ENCODE peak calls at places on chromosomes 11 and 22, in four cellular contexts. L, Y, X and K are unnamed samples.

GRCh38 chr11:40186401-40187091 is 1272.9 kb downstream of the LRRC4C start:
- DNase-seq in L (no peak), Y (peak), X (no peak), K (no peak)

GRCh38 chr11:109371444-109372176 is 50.4 kb upstream of the C11orf87 start:
- DNase-seq in L (no peak), Y (no peak), X (no peak), K (no peak)

GRCh38 chr11:127056338-127056971 is 55.9 kb upstream of the KIRREL3 start:
- DNase-seq in L (peak), Y (no peak), X (no peak), K (no peak)

GRCh38 chr11:120712862-120713770 is 201.6 kb downstream of the GRIK4 start:
- DNase-seq in L (no peak), Y (no peak), X (no peak), K (no peak)

GRCh38 chr11:17014774-17015638 is 792 bp upstream of the PLEKHA7 start:
- DNase-seq in L (peak), Y (peak), X (no peak), K (peak)

GRCh38 chr11:76588455-76589325 is 81.9 kb downstream of the LRRC32 start:
- DNase-seq in L (peak), Y (no peak), X (no peak), K (no peak)

GRCh38 chr11:83280256-83280655 is 5.9 kb downstream of the CCDC90B start:
- DNase-seq in L (no peak), Y (no peak), X (no peak), K (no peak)

GRCh38 chr22:20552913-20553401 is 45.5 kb downstream of the MED15 start:
- DNase-seq in L (no peak), Y (peak), X (no peak), K (no peak)

GRCh38 chr11:66363805-66364535 is 7.6 kb downstream of the SLC29A2 start:
- DNase-seq in L (peak), Y (no peak), X (no peak), K (peak)

GRCh38 chr11:96204721-96205459 is 138.1 kb downstream of the MAML2 start:
- DNase-seq in L (no peak), Y (no peak), X (no peak), K (no peak)

GRCh38 chr11:78691215-78691614 is 116.6 kb upstream of the NARS2 start:
- DNase-seq in L (no peak), Y (no peak), X (no peak), K (no peak)

GRCh38 chr11:96204366-96204659 is 138.7 kb downstream of the MAML2 start:
- DNase-seq in L (no peak), Y (no peak), X (no peak), K (no peak)

GRCh38 chr11:60785806-60786361 is 751 bp downstream of the MS4A10 start:
- DNase-seq in L (no peak), Y (no peak), X (no peak), K (no peak)

GRCh38 chr22:27985323-27986275 is 66.5 kb upstream of the PITPNB start:
- DNase-seq in L (no peak), Y (no peak), X (no peak), K (no peak)

GRCh38 chr11:125457814-125458343 is 38.2 kb downstream of the FEZ1 start:
- DNase-seq in L (peak), Y (peak), X (no peak), K (no peak)

GRCh38 chr22:25853902-25854301 is 111.9 kb downstream of the MYO18B start:
- DNase-seq in L (peak), Y (peak), X (no peak), K (peak)

GRCh38 chr11:128931661-128932060 is 11.0 kb downstream of the TP53AIP1 start:
- DNase-seq in L (no peak), Y (no peak), X (no peak), K (no peak)

GRCh38 chr11:47533690-47534135 is 19.2 kb downstream of the CELF1 start:
- DNase-seq in L (no peak), Y (no peak), X (no peak), K (no peak)

GRCh38 chr11:11588890-11589289 is 32.9 kb downstream of the GALNT18 start:
- DNase-seq in L (no peak), Y (no peak), X (no peak), K (no peak)

GRCh38 chr22:44537016-44537936 is 39.2 kb upstream of the RTL6 start:
- DNase-seq in L (no peak), Y (no peak), X (no peak), K (no peak)

GRCh38 chr22:46577361-46578249 is 40.2 kb upstream of the CELSR1 start:
- DNase-seq in L (peak), Y (no peak), X (no peak), K (no peak)

GRCh38 chr22:33451851-33452469 is 393.8 kb upstream of the SYN3 start:
- DNase-seq in L (no peak), Y (peak), X (no peak), K (no peak)

GRCh38 chr11:75635009-75635909 is 33.6 kb downstream of the MAP6 start:
- DNase-seq in L (no peak), Y (no peak), X (no peak), K (no peak)

GRCh38 chr11:64742087-64742939 is 1.6 kb downstream of the RASGRP2 start:
- DNase-seq in L (peak), Y (no peak), X (no peak), K (no peak)

GRCh38 chr11:66438504-66439466 is at the start of gene MRPL11:
- DNase-seq in L (peak), Y (peak), X (peak), K (peak)

GRCh38 chr11:9629064-9629463 is 34.8 kb upstream of the SWAP70 start:
- DNase-seq in L (no peak), Y (no peak), X (no peak), K (no peak)

GRCh38 chr11:43408277-43408676 is 49.6 kb downstream of the TTC17 start:
- DNase-seq in L (no peak), Y (peak), X (no peak), K (no peak)

GRCh38 chr22:45893516-45893915 is 83.4 kb downstream of the WNT7B start:
- DNase-seq in L (no peak), Y (no peak), X (no peak), K (no peak)

GRCh38 chr22:42376721-42377177 is 55.5 kb downstream of the NFAM1 start:
- DNase-seq in L (peak), Y (no peak), X (no peak), K (peak)

GRCh38 chr11:57787205-57787604 is 25.6 kb downstream of the CTNND1 start:
- DNase-seq in L (no peak), Y (no peak), X (no peak), K (no peak)

GRCh38 chr11:118343981-118344521 is at the start of gene CD3G:
- DNase-seq in L (no peak), Y (no peak), X (no peak), K (no peak)

GRCh38 chr11:15816996-15817395 is 539.4 kb downstream of the SOX6 start:
- DNase-seq in L (no peak), Y (no peak), X (no peak), K (no peak)

GRCh38 chr11:6988506-6988905 is 31.6 kb downstream of the ZNF214 start:
- DNase-seq in L (no peak), Y (no peak), X (no peak), K (no peak)

GRCh38 chr11:15816270-15816871 is 540.0 kb downstream of the SOX6 start:
- DNase-seq in L (no peak), Y (no peak), X (no peak), K (no peak)

GRCh38 chr11:86948733-86949132 is 6.5 kb downstream of the FZD4 start:
- DNase-seq in L (no peak), Y (no peak), X (no peak), K (no peak)

GRCh38 chr22:50053861-50054260 is 4.2 kb downstream of the TTLL8 start:
- DNase-seq in L (no peak), Y (no peak), X (no peak), K (no peak)

GRCh38 chr22:50048836-50049235 is 9.3 kb downstream of the TTLL8 start:
- DNase-seq in L (no peak), Y (no peak), X (no peak), K (no peak)

GRCh38 chr22:50048066-50048765 is 9.9 kb downstream of the TTLL8 start:
- DNase-seq in L (no peak), Y (no peak), X (no peak), K (no peak)

GRCh38 chr22:50049299-50050195 is 8.6 kb downstream of the TTLL8 start:
- DNase-seq in L (no peak), Y (no peak), X (no peak), K (no peak)

DNA sequence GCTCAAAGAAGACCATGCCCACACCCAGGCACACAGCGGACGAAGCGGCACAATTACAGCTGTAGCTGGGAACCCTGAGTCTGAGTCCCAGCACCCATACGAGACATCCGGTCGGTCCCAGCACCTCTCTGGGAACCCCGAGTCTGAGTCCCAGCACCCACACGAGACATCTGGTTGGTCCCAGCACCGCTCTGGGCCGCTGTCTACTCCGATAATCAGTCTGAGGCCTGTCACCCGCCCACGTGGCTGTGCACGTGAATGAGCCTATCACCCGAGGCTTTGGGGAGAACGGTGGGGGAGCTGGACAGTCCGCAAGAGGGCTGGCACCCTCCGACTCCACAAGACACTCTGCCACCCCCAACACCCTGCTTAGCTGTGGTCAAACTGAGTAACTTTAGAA is 6.2 kb downstream of the TTLL8 start:
- DNase-seq in L (no peak), Y (no peak), X (no peak), K (no peak)
- TF ChIP-seq FOXK2 in L (no peak), Y (no peak), X (no peak), K (no peak)

DNA sequence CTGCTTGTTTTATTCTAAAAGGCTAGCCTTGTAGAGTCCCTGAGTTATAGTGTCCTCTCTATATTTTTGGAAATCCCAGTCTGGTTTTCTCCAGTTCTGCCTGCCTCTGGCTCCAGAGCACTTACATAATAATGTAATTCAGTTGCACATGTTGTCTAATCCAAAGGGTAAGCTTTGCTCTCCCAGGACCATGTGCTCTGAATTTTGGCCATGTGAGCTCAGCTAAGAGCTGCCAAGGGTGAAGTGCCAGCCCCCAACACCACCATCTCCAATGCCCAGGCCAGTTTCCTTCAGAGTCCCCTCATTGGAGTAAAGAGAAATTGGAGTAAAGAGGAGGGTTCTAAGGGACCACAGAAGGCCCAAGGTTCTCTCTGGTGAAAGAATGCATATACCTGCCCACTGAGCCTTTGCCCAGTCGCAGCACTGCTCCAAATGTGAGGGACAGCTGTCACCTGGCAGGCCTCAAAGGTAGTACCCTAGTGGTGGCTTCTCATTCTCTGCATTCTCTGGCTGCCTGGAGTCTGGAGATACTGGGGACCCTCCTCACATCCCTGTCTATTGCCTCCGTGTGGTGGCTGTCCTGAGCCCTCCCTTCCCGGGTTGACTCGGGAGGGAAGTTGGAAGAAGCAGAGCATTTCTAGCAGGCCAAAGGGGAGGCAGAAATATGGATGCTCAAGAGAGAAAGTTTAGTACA is 4.9 kb downstream of the CRY2 start:
- DNase-seq in L (no peak), Y (no peak), X (no peak), K (no peak)
- TF ChIP-seq FOXM1 in L (no peak), Y (no peak), X (no peak), K (no peak)

DNA sequence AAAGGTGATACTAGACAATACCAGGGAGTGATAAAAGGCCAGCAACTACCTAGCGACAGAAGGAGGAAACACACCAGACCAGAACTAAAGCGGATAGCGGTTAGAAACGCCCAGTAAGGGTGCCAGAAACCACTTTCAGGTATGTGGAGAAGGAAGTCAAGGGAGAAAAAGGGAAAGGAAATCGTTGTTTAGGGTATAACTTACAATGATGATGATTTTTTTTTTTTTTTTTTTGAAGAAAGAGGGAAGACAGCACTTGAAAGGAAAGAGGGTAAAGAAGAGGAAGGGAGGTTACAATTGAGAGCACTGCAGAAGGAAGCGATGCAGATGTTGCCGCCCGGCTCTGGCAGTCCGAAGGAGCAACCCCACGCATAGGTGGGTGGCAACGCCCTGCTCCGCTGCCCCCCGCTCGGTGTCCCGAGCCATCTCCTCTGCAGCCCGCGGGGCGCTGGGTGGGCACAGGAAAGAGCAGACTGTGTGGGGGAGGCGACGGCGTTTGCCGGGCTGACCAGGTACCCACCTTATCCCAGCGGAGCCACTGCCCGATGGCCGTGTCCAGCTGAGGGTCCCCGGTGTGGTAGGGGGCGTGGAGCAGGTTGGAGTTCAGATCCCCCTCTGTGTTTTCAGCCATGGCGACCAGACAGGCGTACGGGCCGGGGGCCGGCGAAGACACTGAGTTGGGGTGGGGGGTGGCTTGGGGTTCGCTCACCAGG is 546 bp downstream of the PGM2L1 start:
- DNase-seq in L (peak), Y (peak), X (no peak), K (peak)
- TF ChIP-seq TARDBP in L (no peak), Y (no peak), X (no peak), K (no peak)

GRCh38 chr11:1935156-1936071 is 11.7 kb upstream of the MRPL23 start:
- DNase-seq in L (no peak), Y (no peak), X (no peak), K (no peak)

GRCh38 chr11:1936072-1936780 is 10.9 kb upstream of the MRPL23 start:
- DNase-seq in L (no peak), Y (no peak), X (no peak), K (no peak)

GRCh38 chr11:1937616-1938342 is 9.4 kb upstream of the MRPL23 start:
- DNase-seq in L (no peak), Y (no peak), X (no peak), K (no peak)

GRCh38 chr11:1938343-1939005 is 8.7 kb upstream of the MRPL23 start:
- DNase-seq in L (no peak), Y (no peak), X (no peak), K (no peak)

DNA sequence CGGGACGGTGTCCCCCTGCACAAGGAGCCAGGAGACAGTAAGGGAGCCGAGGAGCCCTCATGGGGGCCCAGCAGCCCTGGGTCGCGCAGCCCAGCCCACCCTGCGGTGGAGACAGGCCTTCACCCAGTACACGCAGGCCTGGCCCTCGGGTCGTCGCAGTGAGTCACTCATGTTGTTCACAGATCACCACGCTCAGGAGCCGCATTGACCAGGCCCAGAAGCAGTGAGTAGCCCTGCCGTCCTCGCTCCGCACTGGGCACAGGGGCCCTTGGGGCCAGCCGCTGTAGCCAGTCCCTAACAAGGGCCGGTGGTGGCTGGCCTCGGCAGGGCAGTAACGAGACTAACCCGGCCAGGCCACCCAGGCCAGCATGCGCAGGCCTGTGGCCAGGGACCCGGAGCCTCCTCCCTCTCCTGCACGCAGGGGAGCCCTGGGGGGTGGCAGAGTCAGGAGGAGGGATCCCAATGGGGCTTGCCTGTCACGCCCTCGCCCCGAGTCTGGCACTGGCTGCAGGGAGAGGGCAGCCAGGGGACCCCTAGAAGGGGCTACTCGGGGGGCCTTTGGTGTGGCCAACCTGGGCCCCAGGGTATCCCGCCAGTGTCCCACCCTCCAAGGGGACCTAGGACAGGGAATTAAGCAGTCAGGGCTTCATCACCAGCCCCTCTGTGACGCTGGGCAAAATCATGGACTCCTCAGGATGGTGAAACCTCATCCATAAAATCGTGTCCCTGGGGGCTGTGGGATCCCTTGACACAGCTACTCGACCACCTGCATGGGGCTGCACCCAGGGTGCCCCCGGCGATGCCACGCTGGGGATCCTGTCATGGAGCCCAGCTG is 10.1 kb upstream of the MRPL23 start:
- DNase-seq in L (no peak), Y (no peak), X (no peak), K (no peak)
- TF ChIP-seq FOXK2 in L (no peak), Y (no peak), X (no peak), K (no peak)

GRCh38 chr11:134207538-134208239 is 16.1 kb downstream of the NCAPD3 start:
- DNase-seq in L (no peak), Y (peak), X (no peak), K (no peak)
- TF ChIP-seq FOXM1 in L (no peak), Y (no peak), X (no peak), K (no peak)